ENCODE peak calls at places on chromosomes 1 and 21, in nine cellular contexts. One of them, this sample, is unnamed.

GRCh38 chr1:47527653-47528272 is 89.9 kb downstream of the FOXD2 start:
- DNase-seq in stimulated activated CD8-positive, alpha-beta memory T cell treated with anti-CD3 and anti-CD28 coated beads, Interleukin-7, amount 100 ng/mL, for 48 hours: no peak
- DNase-seq in dorsolateral prefrontal cortex: no peak
- DNase-seq in NCI-H1105: no peak
- DNase-seq in retinal pigment epithelial cell: no peak
- DNase-seq in brain microvascular endothelial cell: peak
- DNase-seq in H7: peak
- DNase-seq in stomach: peak
- DNase-seq in NCI-H2081: peak
- DNase-seq in this sample: no peak

GRCh38 chr1:199463521-199464127 is 563.9 kb upstream of the NR5A2 start:
- DNase-seq in stimulated activated CD8-positive, alpha-beta memory T cell treated with anti-CD3 and anti-CD28 coated beads, Interleukin-7, amount 100 ng/mL, for 48 hours: no peak
- DNase-seq in dorsolateral prefrontal cortex: no peak
- DNase-seq in NCI-H1105: no peak
- DNase-seq in retinal pigment epithelial cell: peak
- DNase-seq in brain microvascular endothelial cell: peak
- DNase-seq in H7: peak
- DNase-seq in stomach: peak
- DNase-seq in NCI-H2081: peak
- DNase-seq in this sample: no peak

GRCh38 chr1:185961664-185962063 is 227.5 kb downstream of the HMCN1 start:
- DNase-seq in stimulated activated CD8-positive, alpha-beta memory T cell treated with anti-CD3 and anti-CD28 coated beads, Interleukin-7, amount 100 ng/mL, for 48 hours: no peak
- DNase-seq in dorsolateral prefrontal cortex: no peak
- DNase-seq in NCI-H1105: no peak
- DNase-seq in retinal pigment epithelial cell: no peak
- DNase-seq in brain microvascular endothelial cell: no peak
- DNase-seq in H7: no peak
- DNase-seq in stomach: no peak
- DNase-seq in NCI-H2081: no peak
- DNase-seq in this sample: no peak

GRCh38 chr1:201561195-201561564 is 22.3 kb downstream of the NAV1 start:
- DNase-seq in stimulated activated CD8-positive, alpha-beta memory T cell treated with anti-CD3 and anti-CD28 coated beads, Interleukin-7, amount 100 ng/mL, for 48 hours: no peak
- DNase-seq in dorsolateral prefrontal cortex: no peak
- DNase-seq in NCI-H1105: no peak
- DNase-seq in retinal pigment epithelial cell: no peak
- DNase-seq in brain microvascular endothelial cell: no peak
- DNase-seq in H7: no peak
- DNase-seq in stomach: no peak
- DNase-seq in NCI-H2081: no peak
- DNase-seq in this sample: no peak

GRCh38 chr1:205015241-205015640 is 27.8 kb upstream of the CNTN2 start:
- DNase-seq in stimulated activated CD8-positive, alpha-beta memory T cell treated with anti-CD3 and anti-CD28 coated beads, Interleukin-7, amount 100 ng/mL, for 48 hours: no peak
- DNase-seq in dorsolateral prefrontal cortex: no peak
- DNase-seq in NCI-H1105: no peak
- DNase-seq in retinal pigment epithelial cell: no peak
- DNase-seq in brain microvascular endothelial cell: no peak
- DNase-seq in H7: no peak
- DNase-seq in stomach: no peak
- DNase-seq in NCI-H2081: no peak
- DNase-seq in this sample: no peak

GRCh38 chr1:213678348-213678747 is 309.4 kb upstream of the PROX1 start:
- DNase-seq in stimulated activated CD8-positive, alpha-beta memory T cell treated with anti-CD3 and anti-CD28 coated beads, Interleukin-7, amount 100 ng/mL, for 48 hours: no peak
- DNase-seq in dorsolateral prefrontal cortex: no peak
- DNase-seq in NCI-H1105: no peak
- DNase-seq in retinal pigment epithelial cell: no peak
- DNase-seq in brain microvascular endothelial cell: no peak
- DNase-seq in H7: no peak
- DNase-seq in stomach: no peak
- DNase-seq in NCI-H2081: no peak
- DNase-seq in this sample: no peak

GRCh38 chr1:209411491-209411929 is 172.0 kb upstream of the CAMK1G start:
- DNase-seq in stimulated activated CD8-positive, alpha-beta memory T cell treated with anti-CD3 and anti-CD28 coated beads, Interleukin-7, amount 100 ng/mL, for 48 hours: no peak
- DNase-seq in dorsolateral prefrontal cortex: no peak
- DNase-seq in NCI-H1105: peak
- DNase-seq in retinal pigment epithelial cell: no peak
- DNase-seq in brain microvascular endothelial cell: peak
- DNase-seq in H7: no peak
- DNase-seq in stomach: no peak
- DNase-seq in NCI-H2081: no peak
- DNase-seq in this sample: peak

GRCh38 chr1:177996957-177997356 is 27.1 kb upstream of the SEC16B start:
- DNase-seq in stimulated activated CD8-positive, alpha-beta memory T cell treated with anti-CD3 and anti-CD28 coated beads, Interleukin-7, amount 100 ng/mL, for 48 hours: no peak
- DNase-seq in dorsolateral prefrontal cortex: no peak
- DNase-seq in NCI-H1105: no peak
- DNase-seq in retinal pigment epithelial cell: no peak
- DNase-seq in brain microvascular endothelial cell: no peak
- DNase-seq in H7: no peak
- DNase-seq in stomach: no peak
- DNase-seq in NCI-H2081: no peak
- DNase-seq in this sample: no peak

GRCh38 chr21:26280715-26281310 is 110.2 kb upstream of the APP start:
- DNase-seq in stimulated activated CD8-positive, alpha-beta memory T cell treated with anti-CD3 and anti-CD28 coated beads, Interleukin-7, amount 100 ng/mL, for 48 hours: no peak
- DNase-seq in dorsolateral prefrontal cortex: no peak
- DNase-seq in NCI-H1105: no peak
- DNase-seq in retinal pigment epithelial cell: no peak
- DNase-seq in brain microvascular endothelial cell: no peak
- DNase-seq in H7: peak
- DNase-seq in stomach: no peak
- DNase-seq in NCI-H2081: no peak
- DNase-seq in this sample: no peak

GRCh38 chr1:168879906-168880734 is 151.1 kb upstream of the DPT start:
- DNase-seq in stimulated activated CD8-positive, alpha-beta memory T cell treated with anti-CD3 and anti-CD28 coated beads, Interleukin-7, amount 100 ng/mL, for 48 hours: no peak
- DNase-seq in dorsolateral prefrontal cortex: no peak
- DNase-seq in NCI-H1105: no peak
- DNase-seq in retinal pigment epithelial cell: no peak
- DNase-seq in brain microvascular endothelial cell: no peak
- DNase-seq in H7: no peak
- DNase-seq in stomach: no peak
- DNase-seq in NCI-H2081: no peak
- DNase-seq in this sample: peak

GRCh38 chr1:234925440-234926251 is 203.0 kb downstream of the TOMM20 start:
- DNase-seq in stimulated activated CD8-positive, alpha-beta memory T cell treated with anti-CD3 and anti-CD28 coated beads, Interleukin-7, amount 100 ng/mL, for 48 hours: no peak
- DNase-seq in dorsolateral prefrontal cortex: no peak
- DNase-seq in NCI-H1105: no peak
- DNase-seq in retinal pigment epithelial cell: peak
- DNase-seq in brain microvascular endothelial cell: peak
- DNase-seq in H7: no peak
- DNase-seq in stomach: no peak
- DNase-seq in NCI-H2081: no peak
- DNase-seq in this sample: peak

GRCh38 chr21:46168659-46169386 is 13.4 kb upstream of the FTCD start:
- DNase-seq in stimulated activated CD8-positive, alpha-beta memory T cell treated with anti-CD3 and anti-CD28 coated beads, Interleukin-7, amount 100 ng/mL, for 48 hours: no peak
- DNase-seq in dorsolateral prefrontal cortex: peak
- DNase-seq in NCI-H1105: no peak
- DNase-seq in retinal pigment epithelial cell: no peak
- DNase-seq in brain microvascular endothelial cell: no peak
- DNase-seq in H7: no peak
- DNase-seq in stomach: no peak
- DNase-seq in NCI-H2081: no peak
- DNase-seq in this sample: no peak

GRCh38 chr1:26994020-26994745 is 691 bp downstream of the TRNP1 start:
- DNase-seq in stimulated activated CD8-positive, alpha-beta memory T cell treated with anti-CD3 and anti-CD28 coated beads, Interleukin-7, amount 100 ng/mL, for 48 hours: no peak
- DNase-seq in dorsolateral prefrontal cortex: no peak
- DNase-seq in NCI-H1105: peak
- DNase-seq in retinal pigment epithelial cell: no peak
- DNase-seq in brain microvascular endothelial cell: no peak
- DNase-seq in H7: peak
- DNase-seq in stomach: no peak
- DNase-seq in NCI-H2081: no peak
- DNase-seq in this sample: no peak

GRCh38 chr1:8259498-8260290 is 58.2 kb upstream of the SLC45A1 start:
- DNase-seq in stimulated activated CD8-positive, alpha-beta memory T cell treated with anti-CD3 and anti-CD28 coated beads, Interleukin-7, amount 100 ng/mL, for 48 hours: no peak
- DNase-seq in dorsolateral prefrontal cortex: no peak
- DNase-seq in NCI-H1105: no peak
- DNase-seq in retinal pigment epithelial cell: peak
- DNase-seq in brain microvascular endothelial cell: peak
- DNase-seq in H7: no peak
- DNase-seq in stomach: peak
- DNase-seq in NCI-H2081: no peak
- DNase-seq in this sample: no peak

GRCh38 chr1:104787866-104788510 is 1038.3 kb downstream of the AMY1C start:
- DNase-seq in stimulated activated CD8-positive, alpha-beta memory T cell treated with anti-CD3 and anti-CD28 coated beads, Interleukin-7, amount 100 ng/mL, for 48 hours: no peak
- DNase-seq in dorsolateral prefrontal cortex: no peak
- DNase-seq in NCI-H1105: no peak
- DNase-seq in retinal pigment epithelial cell: no peak
- DNase-seq in brain microvascular endothelial cell: no peak
- DNase-seq in H7: no peak
- DNase-seq in stomach: no peak
- DNase-seq in NCI-H2081: no peak
- DNase-seq in this sample: no peak

GRCh38 chr21:25490742-25491141 is 116.5 kb downstream of the MRPL39 start:
- DNase-seq in stimulated activated CD8-positive, alpha-beta memory T cell treated with anti-CD3 and anti-CD28 coated beads, Interleukin-7, amount 100 ng/mL, for 48 hours: no peak
- DNase-seq in dorsolateral prefrontal cortex: no peak
- DNase-seq in NCI-H1105: no peak
- DNase-seq in retinal pigment epithelial cell: no peak
- DNase-seq in brain microvascular endothelial cell: no peak
- DNase-seq in H7: no peak
- DNase-seq in stomach: no peak
- DNase-seq in NCI-H2081: no peak
- DNase-seq in this sample: no peak

GRCh38 chr21:28309596-28309995 is 683.1 kb downstream of the LTN1 start:
- DNase-seq in stimulated activated CD8-positive, alpha-beta memory T cell treated with anti-CD3 and anti-CD28 coated beads, Interleukin-7, amount 100 ng/mL, for 48 hours: no peak
- DNase-seq in dorsolateral prefrontal cortex: no peak
- DNase-seq in NCI-H1105: no peak
- DNase-seq in retinal pigment epithelial cell: no peak
- DNase-seq in brain microvascular endothelial cell: no peak
- DNase-seq in H7: no peak
- DNase-seq in stomach: no peak
- DNase-seq in NCI-H2081: no peak
- DNase-seq in this sample: no peak

GRCh38 chr21:31768720-31769119 is 36.8 kb upstream of the SCAF4 start:
- DNase-seq in stimulated activated CD8-positive, alpha-beta memory T cell treated with anti-CD3 and anti-CD28 coated beads, Interleukin-7, amount 100 ng/mL, for 48 hours: no peak
- DNase-seq in dorsolateral prefrontal cortex: no peak
- DNase-seq in NCI-H1105: no peak
- DNase-seq in retinal pigment epithelial cell: no peak
- DNase-seq in brain microvascular endothelial cell: no peak
- DNase-seq in H7: no peak
- DNase-seq in stomach: no peak
- DNase-seq in NCI-H2081: no peak
- DNase-seq in this sample: no peak